ENCODE peak calls at places on chromosomes 6 and 20, in nine cellular contexts. One of them, this sample, is unnamed.

GRCh38 chr20:59453634-59454241 is 150.6 kb upstream of the PHACTR3 start:
- DNase-seq in progenitor cell of endocrine pancreas: no peak
- DNase-seq in Calu3: no peak
- DNase-seq in smooth muscle cell of the brain vasculature: no peak
- DNase-seq in left kidney: peak; percentile 19
- DNase-seq in A549: no peak
- DNase-seq in activated CD4-positive, alpha-beta T cell treated with anti-CD3 and anti-CD28 coated beads for 48 hours: no peak
- DNase-seq in HuH-7.5: no peak
- DNase-seq in posterior cingulate gyrus: no peak
- DNase-seq in this sample: no peak

GRCh38 chr20:41654292-41654691 is 36.1 kb upstream of the CHD6 start:
- DNase-seq in posterior cingulate gyrus: no peak
- DNase-seq in A549: no peak
- DNase-seq in left kidney: peak; percentile 18
- DNase-seq in smooth muscle cell of the brain vasculature: no peak
- DNase-seq in activated CD4-positive, alpha-beta T cell treated with anti-CD3 and anti-CD28 coated beads for 48 hours: no peak
- DNase-seq in Calu3: no peak
- DNase-seq in progenitor cell of endocrine pancreas: no peak
- DNase-seq in HuH-7.5: no peak
- DNase-seq in this sample: no peak

GRCh38 chr6:137764464-137764863 is 102.6 kb upstream of the TNFAIP3 start:
- DNase-seq in Calu3: no peak
- DNase-seq in smooth muscle cell of the brain vasculature: no peak
- DNase-seq in left kidney: no peak
- DNase-seq in HuH-7.5: no peak
- DNase-seq in activated CD4-positive, alpha-beta T cell treated with anti-CD3 and anti-CD28 coated beads for 48 hours: no peak
- DNase-seq in posterior cingulate gyrus: no peak
- DNase-seq in A549: no peak
- DNase-seq in progenitor cell of endocrine pancreas: no peak
- DNase-seq in this sample: no peak

GRCh38 chr6:72748759-72749158 is 126.9 kb downstream of the KCNQ5 start:
- DNase-seq in left kidney: no peak
- DNase-seq in posterior cingulate gyrus: no peak
- DNase-seq in HuH-7.5: no peak
- DNase-seq in smooth muscle cell of the brain vasculature: peak; percentile 86
- DNase-seq in Calu3: no peak
- DNase-seq in progenitor cell of endocrine pancreas: no peak
- DNase-seq in A549: no peak
- DNase-seq in activated CD4-positive, alpha-beta T cell treated with anti-CD3 and anti-CD28 coated beads for 48 hours: peak; percentile 32
- DNase-seq in this sample: no peak

GRCh38 chr6:78947962-78948361 is 80.6 kb downstream of the IRAK1BP1 start:
- DNase-seq in posterior cingulate gyrus: no peak
- DNase-seq in smooth muscle cell of the brain vasculature: peak; percentile 6
- DNase-seq in Calu3: no peak
- DNase-seq in activated CD4-positive, alpha-beta T cell treated with anti-CD3 and anti-CD28 coated beads for 48 hours: no peak
- DNase-seq in left kidney: no peak
- DNase-seq in A549: no peak
- DNase-seq in HuH-7.5: no peak
- DNase-seq in progenitor cell of endocrine pancreas: no peak
- DNase-seq in this sample: no peak

GRCh38 chr6:74114428-74114827 is 418.4 kb downstream of the CD109 start:
- DNase-seq in A549: no peak
- DNase-seq in activated CD4-positive, alpha-beta T cell treated with anti-CD3 and anti-CD28 coated beads for 48 hours: no peak
- DNase-seq in HuH-7.5: no peak
- DNase-seq in posterior cingulate gyrus: no peak
- DNase-seq in Calu3: no peak
- DNase-seq in left kidney: no peak
- DNase-seq in progenitor cell of endocrine pancreas: no peak
- DNase-seq in smooth muscle cell of the brain vasculature: no peak
- DNase-seq in this sample: no peak

GRCh38 chr20:32429745-32430360 is 71.7 kb downstream of the ASXL1 start:
- DNase-seq in progenitor cell of endocrine pancreas: no peak
- DNase-seq in HuH-7.5: peak; percentile 6
- DNase-seq in activated CD4-positive, alpha-beta T cell treated with anti-CD3 and anti-CD28 coated beads for 48 hours: no peak
- DNase-seq in left kidney: no peak
- DNase-seq in posterior cingulate gyrus: no peak
- DNase-seq in A549: no peak
- DNase-seq in Calu3: no peak
- DNase-seq in smooth muscle cell of the brain vasculature: no peak
- DNase-seq in this sample: no peak

GRCh38 chr6:19433101-19433500 is 404.1 kb upstream of the ID4 start:
- DNase-seq in smooth muscle cell of the brain vasculature: no peak
- DNase-seq in HuH-7.5: no peak
- DNase-seq in posterior cingulate gyrus: no peak
- DNase-seq in progenitor cell of endocrine pancreas: no peak
- DNase-seq in A549: no peak
- DNase-seq in activated CD4-positive, alpha-beta T cell treated with anti-CD3 and anti-CD28 coated beads for 48 hours: no peak
- DNase-seq in Calu3: peak; percentile 52
- DNase-seq in left kidney: no peak
- DNase-seq in this sample: no peak

GRCh38 chr6:56624728-56625069 is 18.0 kb downstream of the DST start:
- DNase-seq in activated CD4-positive, alpha-beta T cell treated with anti-CD3 and anti-CD28 coated beads for 48 hours: no peak
- DNase-seq in smooth muscle cell of the brain vasculature: no peak
- DNase-seq in posterior cingulate gyrus: no peak
- DNase-seq in progenitor cell of endocrine pancreas: no peak
- DNase-seq in left kidney: no peak
- DNase-seq in HuH-7.5: no peak
- DNase-seq in A549: no peak
- DNase-seq in Calu3: no peak
- DNase-seq in this sample: no peak

GRCh38 chr6:30075987-30076311 is 380 bp upstream of the RNF39 start:
- DNase-seq in Calu3: peak; percentile 87
- DNase-seq in left kidney: no peak
- DNase-seq in posterior cingulate gyrus: no peak
- DNase-seq in progenitor cell of endocrine pancreas: no peak
- DNase-seq in HuH-7.5: no peak
- DNase-seq in smooth muscle cell of the brain vasculature: no peak
- DNase-seq in activated CD4-positive, alpha-beta T cell treated with anti-CD3 and anti-CD28 coated beads for 48 hours: no peak
- DNase-seq in A549: no peak
- DNase-seq in this sample: no peak

GRCh38 chr6:11975353-11975977 is 36.6 kb upstream of the HIVEP1 start:
- DNase-seq in HuH-7.5: no peak
- DNase-seq in smooth muscle cell of the brain vasculature: no peak
- DNase-seq in activated CD4-positive, alpha-beta T cell treated with anti-CD3 and anti-CD28 coated beads for 48 hours: peak; percentile 36
- DNase-seq in Calu3: no peak
- DNase-seq in posterior cingulate gyrus: no peak
- DNase-seq in progenitor cell of endocrine pancreas: no peak
- DNase-seq in A549: no peak
- DNase-seq in left kidney: peak; percentile 9
- DNase-seq in this sample: no peak

This sample was measured in stimulated activated naive CD4-positive, alpha-beta T cell treated with Interleukin-2 at 50 U/mL for 16 hours.